ENCODE peak calls at places on chromosomes 11 and 22, in nine cellular contexts. Z is cardiac muscle cell; U is activated CD8-positive, alpha-beta memory T cell treated with anti-CD3 and anti-CD28 coated beads, Interleukin-2, amount 50 U/mL, for 48 hours; K is kidney; N is RPMI7951; J is SIG-M5; H is activated T-helper 2 cell treated with anti-CD3 and anti-CD28 coated beads, Interferon-gamma antibody, Interleukin-2, Interleukin-4, amounts not matched to agents 10 μg/mL and 5 μg/mL and 100 μg/mL, durations not matched to agents 14 hours and 24 hours and 36 hours; I is cardiac septum; C is upper lobe of right lung. V is an unnamed sample.

GRCh38 chr22:20239063-20239950 is 28.8 kb downstream of the RTN4R start:
- DNase-seq in I (no peak), K (no peak), C (no peak), U (peak; percentile 58), J (no peak), Z (peak; percentile 32), N (no peak), H (no peak), V (no peak)

GRCh38 chr11:45319077-45319476 is 32.9 kb upstream of the SYT13 start:
- DNase-seq in N (no peak), J (no peak), K (no peak), Z (no peak), H (no peak), U (no peak), I (peak; percentile 9), C (no peak), V (no peak)

GRCh38 chr11:70091651-70092050 is 13.5 kb downstream of the ANO1 start:
- DNase-seq in U (no peak), K (no peak), C (no peak), I (no peak), H (no peak), Z (no peak), N (no peak), J (no peak), V (no peak)

GRCh38 chr11:10197091-10197490 is 96.9 kb downstream of the SBF2 start:
- DNase-seq in Z (no peak), U (no peak), K (no peak), H (no peak), I (no peak), J (no peak), C (no peak), N (peak; percentile 35), V (no peak)

GRCh38 chr22:20436309-20437252 is 1.0 kb downstream of the SCARF2 start:
- DNase-seq in K (peak; percentile 84), N (peak; percentile 33), Z (peak; percentile 66), C (peak; percentile 69), U (no peak), I (no peak), J (no peak), H (no peak), V (peak; percentile 73)

GRCh38 chr22:39097098-39098020 is at the start of gene APOBEC3H:
- DNase-seq in N (no peak), I (no peak), K (no peak), H (peak; percentile 31), C (peak; percentile 78), Z (peak; percentile 6), U (no peak), J (no peak), V (peak; percentile 62)

GRCh38 chr11:73980001-73980960 is 2.4 kb downstream of the UCP2 start:
- DNase-seq in J (peak; percentile 45), I (peak; percentile 76), C (peak; percentile 69), H (peak; percentile 81), N (no peak), K (peak; percentile 87), U (peak; percentile 80), Z (no peak), V (peak; percentile 63)

GRCh38 chr11:75263944-75264349 is 23.4 kb downstream of the TPBGL start:
- DNase-seq in J (no peak), I (peak; percentile 88), C (peak; percentile 65), H (no peak), N (no peak), K (peak; percentile 71), Z (no peak), U (no peak), V (peak; percentile 70)

GRCh38 chr11:74937696-74938475 is 11.0 kb downstream of the XRRA1 start:
- DNase-seq in C (no peak), U (no peak), J (no peak), K (no peak), I (no peak), Z (peak; percentile 51), N (peak; percentile 71), H (no peak), V (no peak)

GRCh38 chr11:79092791-79093313 is 348.0 kb downstream of the TENM4 start:
- DNase-seq in U (no peak), J (no peak), I (no peak), C (no peak), N (peak; percentile 100), K (no peak), Z (peak; percentile 99), H (no peak), V (peak; percentile 75)

GRCh38 chr11:103326070-103326794 is 217.0 kb downstream of the DYNC2H1 start:
- DNase-seq in N (peak; percentile 75), K (peak; percentile 71), I (no peak), U (peak; percentile 50), H (peak; percentile 24), Z (peak; percentile 89), C (no peak), J (peak; percentile 27), V (no peak)